ENCODE peak calls at places on chromosome 19, in seven cellular contexts. W is sciatic nerve, M is foreskin fibroblast, C is RPMI8226, B is tibial artery, S is aorta, Q is NCI-H774. T is an unnamed sample.
A peak's percentile ranks its signal among the peaks of the same experiment; 100 is the strongest.

GRCh38 chr19:21269813-21270212 is 59.4 kb downstream of the ZNF708 start:
- DNase-seq in W (no peak), M (no peak), C (no peak), B (no peak), S (no peak), Q (no peak), T (no peak)

GRCh38 chr19:13043285-13043684 is 48.0 kb downstream of the NFIX start:
- DNase-seq in W (no peak), M (no peak), C (no peak), B (no peak), S (no peak), Q (no peak), T (no peak)

GRCh38 chr19:45256836-45257235 is 5.8 kb downstream of the MARK4 start:
- DNase-seq in W (no peak), M (no peak), C (no peak), B (no peak), S (no peak), Q (no peak), T (no peak)

GRCh38 chr19:2266183-2266993 is 10.2 kb upstream of the JSRP1 start:
- DNase-seq in W (peak; percentile 92), M (peak; percentile 67), C (peak; percentile 98), B (peak; percentile 92), S (peak; percentile 96), Q (no peak), T (peak; percentile 95)

GRCh38 chr19:4909172-4909896 is at the start of gene UHRF1:
- DNase-seq in W (no peak), M (no peak), C (peak; percentile 85), B (no peak), S (no peak), Q (peak; percentile 67), T (no peak)

GRCh38 chr19:35265126-35265995 is 3.4 kb upstream of the USF2 start:
- DNase-seq in W (peak; percentile 49), M (no peak), C (no peak), B (peak; percentile 53), S (peak; percentile 43), Q (no peak), T (no peak)

GRCh38 chr19:7533281-7533819 is 2.2 kb upstream of the PNPLA6 start:
- DNase-seq in W (peak; percentile 87), M (peak; percentile 58), C (no peak), B (peak; percentile 84), S (peak; percentile 90), Q (no peak), T (peak; percentile 88)

GRCh38 chr19:3665681-3666544 is 34.4 kb downstream of the PIP5K1C start:
- DNase-seq in W (peak; percentile 85), M (no peak), C (peak; percentile 56), B (peak; percentile 81), S (peak; percentile 74), Q (no peak), T (peak; percentile 83)

GRCh38 chr19:49878744-49879070 is 1.2 kb downstream of the TBC1D17 start:
- DNase-seq in W (no peak), M (no peak), C (no peak), B (no peak), S (no peak), Q (no peak), T (no peak)

GRCh38 chr19:32471095-32471494 is 65.5 kb downstream of the DPY19L3 start:
- DNase-seq in W (no peak), M (no peak), C (no peak), B (no peak), S (no peak), Q (no peak), T (peak; percentile 52)

GRCh38 chr19:32350492-32350891 is 5.1 kb downstream of the ZNF507 start:
- DNase-seq in W (no peak), M (no peak), C (no peak), B (no peak), S (no peak), Q (no peak), T (no peak)

GRCh38 chr19:35958660-35959039 is 22.5 kb downstream of the LRFN3 start:
- DNase-seq in W (no peak), M (no peak), C (no peak), B (no peak), S (no peak), Q (no peak), T (no peak)

GRCh38 chr19:50909240-50910070 is 1.7 kb downstream of the KLK4 start:
- DNase-seq in W (peak; percentile 80), M (peak; percentile 25), C (peak; percentile 71), B (no peak), S (peak; percentile 53), Q (peak; percentile 84), T (no peak)

GRCh38 chr19:12478234-12478941 is 6.2 kb downstream of the ZNF709 start:
- DNase-seq in W (no peak), M (no peak), C (peak; percentile 91), B (no peak), S (no peak), Q (peak; percentile 24), T (no peak)